ENCODE peak calls at places on chromosomes 2 and 18, in eight cellular contexts. One of them, this sample, is unnamed.
A peak's percentile ranks its signal among the peaks of the same experiment; 100 is the strongest.

GRCh38 chr2:26590960-26591618 is 50.1 kb downstream of the CIB4 start:
- DNase-seq in foreskin fibroblast: no peak
- DNase-seq in GM20000: no peak
- DNase-seq in heart left ventricle: no peak
- DNase-seq in GM13977: no peak
- DNase-seq in fibroblast of villous mesenchyme: no peak
- DNase-seq in sigmoid colon: peak; percentile 27
- DNase-seq in CD4-positive, alpha-beta T cell: no peak
- DNase-seq in this sample: no peak

GRCh38 chr2:185738679-185739472 is at the start of gene FSIP2:
- DNase-seq in GM13977: peak; percentile 79
- DNase-seq in CD4-positive, alpha-beta T cell: no peak
- DNase-seq in foreskin fibroblast: peak; percentile 4
- DNase-seq in fibroblast of villous mesenchyme: peak; percentile 61
- DNase-seq in GM20000: peak; percentile 78
- DNase-seq in heart left ventricle: peak; percentile 74
- DNase-seq in sigmoid colon: peak; percentile 67
- DNase-seq in this sample: peak; percentile 52

GRCh38 chr2:64259301-64259700 is 115.1 kb upstream of the PELI1 start:
- DNase-seq in foreskin fibroblast: no peak
- DNase-seq in fibroblast of villous mesenchyme: no peak
- DNase-seq in GM13977: no peak
- DNase-seq in sigmoid colon: no peak
- DNase-seq in GM20000: no peak
- DNase-seq in CD4-positive, alpha-beta T cell: no peak
- DNase-seq in heart left ventricle: peak; percentile 70
- DNase-seq in this sample: no peak

GRCh38 chr18:59264651-59265245 is 8.5 kb downstream of the RAX start:
- DNase-seq in GM13977: no peak
- DNase-seq in heart left ventricle: no peak
- DNase-seq in foreskin fibroblast: no peak
- DNase-seq in sigmoid colon: no peak
- DNase-seq in fibroblast of villous mesenchyme: no peak
- DNase-seq in CD4-positive, alpha-beta T cell: no peak
- DNase-seq in GM20000: no peak
- DNase-seq in this sample: no peak

GRCh38 chr18:54109131-54109683 is 115.3 kb downstream of the MBD2 start:
- DNase-seq in GM13977: no peak
- DNase-seq in GM20000: no peak
- DNase-seq in sigmoid colon: no peak
- DNase-seq in foreskin fibroblast: peak; percentile 12
- DNase-seq in heart left ventricle: no peak
- DNase-seq in CD4-positive, alpha-beta T cell: no peak
- DNase-seq in fibroblast of villous mesenchyme: no peak
- DNase-seq in this sample: peak; percentile 7

GRCh38 chr2:11145350-11145749 is 9.9 kb upstream of the SLC66A3 start:
- DNase-seq in fibroblast of villous mesenchyme: no peak
- DNase-seq in heart left ventricle: no peak
- DNase-seq in foreskin fibroblast: no peak
- DNase-seq in GM13977: no peak
- DNase-seq in CD4-positive, alpha-beta T cell: no peak
- DNase-seq in sigmoid colon: no peak
- DNase-seq in GM20000: no peak
- DNase-seq in this sample: no peak

GRCh38 chr2:120389036-120389391 is 43.1 kb downstream of the INHBB start:
- DNase-seq in heart left ventricle: peak; percentile 31
- DNase-seq in sigmoid colon: no peak
- DNase-seq in GM20000: no peak
- DNase-seq in fibroblast of villous mesenchyme: no peak
- DNase-seq in foreskin fibroblast: no peak
- DNase-seq in CD4-positive, alpha-beta T cell: no peak
- DNase-seq in GM13977: no peak
- DNase-seq in this sample: no peak

GRCh38 chr2:24021122-24021998 is 11.5 kb downstream of the MFSD2B start:
- DNase-seq in GM13977: no peak
- DNase-seq in foreskin fibroblast: no peak
- DNase-seq in CD4-positive, alpha-beta T cell: no peak
- DNase-seq in heart left ventricle: no peak
- DNase-seq in fibroblast of villous mesenchyme: no peak
- DNase-seq in GM20000: no peak
- DNase-seq in sigmoid colon: no peak
- DNase-seq in this sample: no peak

GRCh38 chr2:11111811-11112425 is 43.3 kb upstream of the SLC66A3 start:
- DNase-seq in sigmoid colon: no peak
- DNase-seq in GM13977: no peak
- DNase-seq in foreskin fibroblast: no peak
- DNase-seq in CD4-positive, alpha-beta T cell: no peak
- DNase-seq in heart left ventricle: no peak
- DNase-seq in GM20000: no peak
- DNase-seq in fibroblast of villous mesenchyme: no peak
- DNase-seq in this sample: no peak

GRCh38 chr2:178008636-178009289 is 63.8 kb downstream of the PDE11A start:
- DNase-seq in fibroblast of villous mesenchyme: no peak
- DNase-seq in GM20000: no peak
- DNase-seq in GM13977: no peak
- DNase-seq in foreskin fibroblast: no peak
- DNase-seq in heart left ventricle: peak; percentile 57
- DNase-seq in sigmoid colon: peak; percentile 78
- DNase-seq in CD4-positive, alpha-beta T cell: no peak
- DNase-seq in this sample: no peak

GRCh38 chr2:155332016-155332415 is 633.5 kb downstream of the KCNJ3 start:
- DNase-seq in GM20000: no peak
- DNase-seq in foreskin fibroblast: no peak
- DNase-seq in sigmoid colon: no peak
- DNase-seq in fibroblast of villous mesenchyme: no peak
- DNase-seq in heart left ventricle: no peak
- DNase-seq in GM13977: no peak
- DNase-seq in CD4-positive, alpha-beta T cell: no peak
- DNase-seq in this sample: no peak

GRCh38 chr2:8721410-8721809 is 39.6 kb downstream of the ID2 start:
- DNase-seq in fibroblast of villous mesenchyme: no peak
- DNase-seq in GM20000: no peak
- DNase-seq in foreskin fibroblast: no peak
- DNase-seq in heart left ventricle: no peak
- DNase-seq in GM13977: no peak
- DNase-seq in sigmoid colon: no peak
- DNase-seq in CD4-positive, alpha-beta T cell: no peak
- DNase-seq in this sample: no peak

GRCh38 chr2:66463206-66463605 is 28.3 kb downstream of the MEIS1 start:
- DNase-seq in fibroblast of villous mesenchyme: peak; percentile 79
- DNase-seq in foreskin fibroblast: no peak
- DNase-seq in sigmoid colon: no peak
- DNase-seq in GM20000: no peak
- DNase-seq in GM13977: no peak
- DNase-seq in heart left ventricle: no peak
- DNase-seq in CD4-positive, alpha-beta T cell: no peak
- DNase-seq in this sample: no peak
- TF ChIP-seq CTCF in fibroblast of villous mesenchyme: no peak
- TF ChIP-seq CTCF in foreskin fibroblast: no peak
- TF ChIP-seq CTCF in sigmoid colon: no peak
- TF ChIP-seq CTCF in GM20000: no peak
- TF ChIP-seq CTCF in GM13977: no peak
- TF ChIP-seq CTCF in heart left ventricle: no peak
- TF ChIP-seq CTCF in CD4-positive, alpha-beta T cell: no peak
- TF ChIP-seq CTCF in this sample: no peak

DNA sequence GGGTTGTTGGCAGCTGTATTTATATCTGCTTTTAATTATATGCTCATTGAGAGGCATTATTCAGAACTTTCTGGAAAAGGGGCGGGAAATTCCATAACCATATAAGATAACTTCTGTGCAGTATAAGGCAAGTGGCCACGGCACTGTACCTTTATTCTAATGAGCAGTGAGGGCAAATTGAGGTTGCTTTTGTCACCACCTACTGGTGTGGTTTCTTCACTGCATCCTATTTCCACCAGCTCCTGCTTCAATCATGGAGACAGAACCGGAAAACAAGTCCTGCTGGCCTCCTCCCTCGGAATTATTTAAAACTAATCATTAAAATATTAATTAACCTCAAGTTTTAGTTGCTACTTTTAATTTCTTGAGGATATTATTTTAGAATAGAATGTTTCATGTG is 759.4 kb downstream of the CBLN2 start:
- DNase-seq in GM20000: peak; percentile 5
- DNase-seq in foreskin fibroblast: no peak
- DNase-seq in GM13977: peak; percentile 6
- DNase-seq in heart left ventricle: no peak
- DNase-seq in CD4-positive, alpha-beta T cell: no peak
- DNase-seq in sigmoid colon: no peak
- DNase-seq in fibroblast of villous mesenchyme: no peak
- DNase-seq in this sample: no peak
- TF ChIP-seq CTCF in GM20000: no peak
- TF ChIP-seq CTCF in foreskin fibroblast: no peak
- TF ChIP-seq CTCF in GM13977: peak; percentile 55
- TF ChIP-seq CTCF in heart left ventricle: no peak
- TF ChIP-seq CTCF in CD4-positive, alpha-beta T cell: peak; percentile 10
- TF ChIP-seq CTCF in sigmoid colon: no peak
- TF ChIP-seq CTCF in fibroblast of villous mesenchyme: no peak
- TF ChIP-seq CTCF in this sample: peak; percentile 60

GRCh38 chr2:96602330-96602823 is 35.7 kb downstream of the KANSL3 start:
- DNase-seq in fibroblast of villous mesenchyme: no peak
- DNase-seq in foreskin fibroblast: no peak
- DNase-seq in heart left ventricle: no peak
- DNase-seq in CD4-positive, alpha-beta T cell: no peak
- DNase-seq in sigmoid colon: no peak
- DNase-seq in GM13977: no peak
- DNase-seq in GM20000: no peak
- DNase-seq in this sample: no peak
- TF ChIP-seq CTCF in fibroblast of villous mesenchyme: no peak
- TF ChIP-seq CTCF in foreskin fibroblast: no peak
- TF ChIP-seq CTCF in heart left ventricle: no peak
- TF ChIP-seq CTCF in CD4-positive, alpha-beta T cell: no peak
- TF ChIP-seq CTCF in sigmoid colon: no peak
- TF ChIP-seq CTCF in GM13977: peak; percentile 21
- TF ChIP-seq CTCF in GM20000: no peak
- TF ChIP-seq CTCF in this sample: no peak

DNA sequence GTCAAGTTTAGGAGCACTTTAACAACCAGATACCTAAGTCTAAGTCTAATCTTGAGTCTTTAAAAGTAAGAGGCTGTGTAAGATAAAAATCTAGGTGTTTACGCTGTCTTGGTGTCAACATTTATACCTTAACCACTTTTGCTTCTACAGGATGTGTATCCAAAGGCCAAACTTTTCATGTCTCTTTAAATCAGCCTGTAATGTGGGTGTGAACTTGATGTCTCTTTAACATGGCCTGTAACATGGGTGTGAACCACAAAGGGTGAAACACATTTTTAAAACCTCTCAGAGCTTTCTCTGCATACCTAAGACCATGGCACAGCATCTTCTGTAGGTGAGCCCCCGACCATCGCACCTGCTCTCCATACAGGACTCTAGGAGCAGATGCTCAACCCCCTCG is 40.4 kb downstream of the SH3YL1 start:
- DNase-seq in GM20000: no peak
- DNase-seq in fibroblast of villous mesenchyme: no peak
- DNase-seq in foreskin fibroblast: no peak
- DNase-seq in GM13977: no peak
- DNase-seq in heart left ventricle: no peak
- DNase-seq in sigmoid colon: no peak
- DNase-seq in CD4-positive, alpha-beta T cell: no peak
- DNase-seq in this sample: no peak
- TF ChIP-seq CTCF in GM20000: no peak
- TF ChIP-seq CTCF in fibroblast of villous mesenchyme: no peak
- TF ChIP-seq CTCF in foreskin fibroblast: no peak
- TF ChIP-seq CTCF in GM13977: no peak
- TF ChIP-seq CTCF in heart left ventricle: no peak
- TF ChIP-seq CTCF in sigmoid colon: no peak
- TF ChIP-seq CTCF in CD4-positive, alpha-beta T cell: no peak
- TF ChIP-seq CTCF in this sample: no peak

GRCh38 chr18:50578651-50579050 is 18.8 kb downstream of the MAPK4 start:
- DNase-seq in heart left ventricle: no peak
- DNase-seq in GM20000: no peak
- DNase-seq in GM13977: no peak
- DNase-seq in CD4-positive, alpha-beta T cell: no peak
- DNase-seq in sigmoid colon: no peak
- DNase-seq in foreskin fibroblast: no peak
- DNase-seq in fibroblast of villous mesenchyme: no peak
- DNase-seq in this sample: no peak

GRCh38 chr18:50578030-50578429 is 18.1 kb downstream of the MAPK4 start:
- DNase-seq in fibroblast of villous mesenchyme: no peak
- DNase-seq in sigmoid colon: no peak
- DNase-seq in foreskin fibroblast: no peak
- DNase-seq in GM13977: no peak
- DNase-seq in GM20000: no peak
- DNase-seq in CD4-positive, alpha-beta T cell: no peak
- DNase-seq in heart left ventricle: no peak
- DNase-seq in this sample: no peak

GRCh38 chr18:50569930-50570329 is 10.0 kb downstream of the MAPK4 start:
- DNase-seq in foreskin fibroblast: no peak
- DNase-seq in GM20000: no peak
- DNase-seq in GM13977: no peak
- DNase-seq in fibroblast of villous mesenchyme: no peak
- DNase-seq in heart left ventricle: no peak
- DNase-seq in sigmoid colon: no peak
- DNase-seq in CD4-positive, alpha-beta T cell: no peak
- DNase-seq in this sample: no peak

GRCh38 chr18:50571606-50572005 is 11.7 kb downstream of the MAPK4 start:
- DNase-seq in foreskin fibroblast: no peak
- DNase-seq in GM13977: no peak
- DNase-seq in sigmoid colon: no peak
- DNase-seq in heart left ventricle: no peak
- DNase-seq in fibroblast of villous mesenchyme: no peak
- DNase-seq in CD4-positive, alpha-beta T cell: no peak
- DNase-seq in GM20000: no peak
- DNase-seq in this sample: no peak

GRCh38 chr18:50573679-50574078 is 13.8 kb downstream of the MAPK4 start:
- DNase-seq in heart left ventricle: no peak
- DNase-seq in GM13977: no peak
- DNase-seq in GM20000: no peak
- DNase-seq in CD4-positive, alpha-beta T cell: no peak
- DNase-seq in sigmoid colon: no peak
- DNase-seq in fibroblast of villous mesenchyme: no peak
- DNase-seq in foreskin fibroblast: no peak
- DNase-seq in this sample: no peak
- TF ChIP-seq CTCF in heart left ventricle: no peak
- TF ChIP-seq CTCF in GM13977: peak; percentile 17
- TF ChIP-seq CTCF in GM20000: no peak
- TF ChIP-seq CTCF in CD4-positive, alpha-beta T cell: no peak
- TF ChIP-seq CTCF in sigmoid colon: no peak
- TF ChIP-seq CTCF in fibroblast of villous mesenchyme: peak; percentile 24
- TF ChIP-seq CTCF in foreskin fibroblast: no peak
- TF ChIP-seq CTCF in this sample: no peak

This sample was measured in brain microvascular endothelial cell.